ENCODE peak calls at places on chromosomes 11 and 22, in five cellular contexts. Y is mesenchymal stem cell, P is H9, X is H1, N is trophoblast cell. B is an unnamed sample.

GRCh38 chr11:72631806-72632731 is 42.2 kb downstream of the PDE2A start:
- DNase-seq in Y (peak; percentile 49), P (no peak), X (no peak), N (no peak), B (no peak)

GRCh38 chr11:130897262-130898182 is 18.8 kb downstream of the SNX19 start:
- DNase-seq in Y (no peak), P (no peak), X (no peak), N (no peak), B (no peak)

GRCh38 chr11:115608976-115609375 is 104.8 kb upstream of the CADM1 start:
- DNase-seq in Y (no peak), P (no peak), X (no peak), N (no peak), B (no peak)

GRCh38 chr11:2525941-2526807 is 81.4 kb downstream of the KCNQ1 start:
- DNase-seq in Y (no peak), P (peak; percentile 18), X (no peak), N (no peak), B (no peak)

GRCh38 chr11:134841972-134842371 is 429.9 kb upstream of the B3GAT1 start:
- DNase-seq in Y (no peak), P (no peak), X (no peak), N (no peak), B (no peak)

GRCh38 chr11:123186291-123186690 is 8.8 kb downstream of the CLMP start:
- DNase-seq in Y (no peak), P (no peak), X (no peak), N (peak; percentile 47), B (no peak)

GRCh38 chr11:3723014-3723708 is 52.0 kb upstream of the CHRNA10 start:
- DNase-seq in Y (peak; percentile 94), P (no peak), X (no peak), N (peak; percentile 39), B (no peak)

GRCh38 chr11:2511421-2512369 is 66.9 kb downstream of the KCNQ1 start:
- DNase-seq in Y (no peak), P (no peak), X (no peak), N (no peak), B (no peak)

GRCh38 chr11:125525303-125525702 is 29.2 kb upstream of the FEZ1 start:
- DNase-seq in Y (no peak), P (no peak), X (no peak), N (no peak), B (no peak)

GRCh38 chr11:112863304-112863703 is 97.9 kb upstream of the NCAM1 start:
- DNase-seq in Y (no peak), P (no peak), X (no peak), N (no peak), B (no peak)

GRCh38 chr11:30423886-30424285 is 101.0 kb downstream of the ARL14EP start:
- DNase-seq in Y (no peak), P (no peak), X (no peak), N (no peak), B (no peak)

GRCh38 chr11:40168461-40168860 is 1291.0 kb downstream of the LRRC4C start:
- DNase-seq in Y (no peak), P (no peak), X (no peak), N (no peak), B (no peak)

GRCh38 chr11:117841582-117842031 is 17.1 kb upstream of the FXYD2 start:
- DNase-seq in Y (no peak), P (no peak), X (no peak), N (no peak), B (no peak)

GRCh38 chr11:2100361-2101170 is 38.6 kb downstream of the IGF2 start:
- DNase-seq in Y (no peak), P (peak; percentile 29), X (no peak), N (no peak), B (no peak)

GRCh38 chr11:94835571-94835970 is 67.4 kb downstream of the AMOTL1 start:
- DNase-seq in Y (peak; percentile 54), P (no peak), X (no peak), N (no peak), B (no peak)

GRCh38 chr11:67572305-67572704 is 11.3 kb upstream of the GSTP1 start:
- DNase-seq in Y (no peak), P (no peak), X (no peak), N (no peak), B (no peak)

GRCh38 chr22:28795071-28795693 is 5.2 kb downstream of the XBP1 start:
- DNase-seq in Y (no peak), P (no peak), X (no peak), N (no peak), B (no peak)

GRCh38 chr11:34395916-34396555 is 38.2 kb upstream of the ABTB2 start:
- DNase-seq in Y (peak; percentile 55), P (no peak), X (no peak), N (no peak), B (no peak)

GRCh38 chr11:10824888-10825287 is 16.2 kb upstream of the EIF4G2 start:
- DNase-seq in Y (no peak), P (no peak), X (no peak), N (no peak), B (no peak)

GRCh38 chr11:565921-566509 is 5.2 kb downstream of the RASSF7 start:
- DNase-seq in Y (no peak), P (peak; percentile 58), X (no peak), N (peak; percentile 85), B (no peak)

GRCh38 chr11:125251956-125252355 is 87.4 kb downstream of the PKNOX2 start:
- DNase-seq in Y (no peak), P (no peak), X (no peak), N (no peak), B (no peak)

GRCh38 chr11:110126936-110127335 is 33.7 kb downstream of the ZC3H12C start:
- DNase-seq in Y (peak; percentile 27), P (no peak), X (no peak), N (peak; percentile 79), B (no peak)

GRCh38 chr11:113119074-113119473 is 157.9 kb downstream of the NCAM1 start:
- DNase-seq in Y (peak; percentile 38), P (no peak), X (no peak), N (no peak), B (no peak)

GRCh38 chr11:122733301-122733686 is 77.8 kb downstream of the UBASH3B start:
- DNase-seq in Y (peak; percentile 85), P (no peak), X (no peak), N (peak; percentile 98), B (no peak)

GRCh38 chr11:57462597-57462996 is 2.3 kb downstream of the RTN4RL2 start:
- DNase-seq in Y (no peak), P (no peak), X (no peak), N (no peak), B (no peak)

GRCh38 chr11:120307476-120307875 is 17.6 kb upstream of the TLCD5 start:
- DNase-seq in Y (no peak), P (no peak), X (no peak), N (no peak), B (no peak)
- H2BK12ac ChIP-seq in Y (no peak overlapping the region), P (no peak overlapping the region), X (peak overlapping the region; percentile 11), N (no peak overlapping the region), B (no peak overlapping the region)

GRCh38 chr11:61795459-61795858 is 2.7 kb downstream of the FEN1 start:
- DNase-seq in Y (no peak), P (no peak), X (no peak), N (no peak), B (no peak)
- H2BK12ac ChIP-seq in Y (no peak overlapping the region), P (no peak overlapping the region), X (no peak overlapping the region), N (no peak overlapping the region), B (no peak overlapping the region)

GRCh38 chr22:30680998-30681770 is 13.5 kb upstream of the OSBP2 start:
- DNase-seq in Y (no peak), P (no peak), X (no peak), N (no peak), B (no peak)

GRCh38 chr22:30685178-30685577 is 9.5 kb upstream of the OSBP2 start:
- DNase-seq in Y (no peak), P (no peak), X (no peak), N (no peak), B (no peak)

GRCh38 chr22:30687358-30687757 is 7.3 kb upstream of the OSBP2 start:
- DNase-seq in Y (no peak), P (no peak), X (no peak), N (no peak), B (no peak)

DNA sequence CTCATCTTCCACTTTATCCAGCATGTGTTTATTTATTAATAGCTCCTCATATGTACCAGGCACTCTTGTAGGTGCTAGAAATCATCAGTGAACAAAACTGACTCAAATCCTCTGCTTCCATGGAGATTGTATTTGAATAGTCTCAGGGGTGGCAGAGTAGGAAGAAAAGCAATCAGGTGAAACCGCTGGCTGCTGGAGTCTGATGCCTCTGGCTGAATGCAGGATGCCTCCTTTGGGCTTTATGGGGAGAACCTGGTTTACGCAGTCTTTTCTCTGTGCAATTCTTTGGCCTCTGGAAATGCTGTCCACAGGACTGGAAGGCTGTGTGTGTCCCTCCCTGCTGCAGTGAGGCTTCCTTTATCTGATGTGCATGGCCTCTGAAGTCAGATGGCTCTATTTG is 12.8 kb upstream of the OSBP2 start:
- DNase-seq in Y (no peak), P (no peak), X (no peak), N (no peak), B (no peak)
- H2BK12ac ChIP-seq in Y (no peak overlapping the region), P (no peak overlapping the region), X (peak overlapping the region; percentile 44), N (no peak overlapping the region), B (no peak overlapping the region)

GRCh38 chr11:58618215-58618614 is 4.2 kb upstream of the CNTF start:
- DNase-seq in Y (no peak), P (no peak), X (no peak), N (no peak), B (no peak)
- H2BK12ac ChIP-seq in Y (no peak overlapping the region), P (no peak overlapping the region), X (no peak overlapping the region), N (no peak overlapping the region), B (no peak overlapping the region)

GRCh38 chr22:40610329-40610850 is 26.1 kb downstream of the MRTFA start:
- DNase-seq in Y (no peak), P (no peak), X (no peak), N (no peak), B (no peak)
- H2BK12ac ChIP-seq in Y (no peak overlapping the region), P (no peak overlapping the region), X (no peak overlapping the region), N (no peak overlapping the region), B (no peak overlapping the region)

GRCh38 chr22:46237453-46238158 is 12.5 kb downstream of the CDPF1 start:
- DNase-seq in Y (no peak), P (no peak), X (no peak), N (no peak), B (no peak)

GRCh38 chr22:46239261-46240048 is 10.6 kb downstream of the CDPF1 start:
- DNase-seq in Y (no peak), P (no peak), X (no peak), N (no peak), B (no peak)

GRCh38 chr22:46240073-46240472 is 10.0 kb downstream of the CDPF1 start:
- DNase-seq in Y (no peak), P (no peak), X (no peak), N (no peak), B (no peak)

GRCh38 chr22:46240506-46240905 is 9.6 kb downstream of the CDPF1 start:
- DNase-seq in Y (no peak), P (no peak), X (no peak), N (no peak), B (no peak)

GRCh38 chr22:46238541-46238940 is 11.6 kb downstream of the CDPF1 start:
- DNase-seq in Y (no peak), P (no peak), X (no peak), N (no peak), B (no peak)
- H2BK12ac ChIP-seq in Y (no peak overlapping the region), P (no peak overlapping the region), X (no peak overlapping the region), N (no peak overlapping the region), B (no peak overlapping the region)

B was measured in neuronal stem cell.